ENCODE peak calls at places on chromosomes 12 and 14, in six cellular contexts. K is heart left ventricle; T is PC-3; Y is CD4-positive, CD25-positive, alpha-beta regulatory T cell; W is tibial artery; D is mesendoderm. P is an unnamed sample.

GRCh38 chr12:64780531-64781373 is 21.5 kb upstream of the GNS start:
- DNase-seq in K (peak; percentile 38), T (peak; percentile 59), Y (no peak), W (no peak), D (peak; percentile 40), P (no peak)

GRCh38 chr12:39123580-39123979 is 218.2 kb upstream of the CPNE8 start:
- DNase-seq in K (no peak), T (peak; percentile 58), Y (no peak), W (no peak), D (peak; percentile 97), P (no peak)

GRCh38 chr14:96090441-96091148 is 51.4 kb downstream of the C14orf132 start:
- DNase-seq in K (peak; percentile 82), T (no peak), Y (no peak), W (peak; percentile 48), D (no peak), P (peak; percentile 69)

GRCh38 chr12:131202592-131203378 is 249.1 kb downstream of the ADGRD1 start:
- DNase-seq in K (no peak), T (no peak), Y (no peak), W (no peak), D (no peak), P (no peak)

GRCh38 chr14:63614964-63615363 is 26.7 kb downstream of the WDR89 start:
- DNase-seq in K (no peak), T (peak; percentile 38), Y (no peak), W (no peak), D (no peak), P (no peak)

GRCh38 chr12:94586589-94587259 is 63.6 kb downstream of the TMCC3 start:
- DNase-seq in K (no peak), T (peak; percentile 64), Y (no peak), W (no peak), D (no peak), P (no peak)

GRCh38 chr12:64735447-64735846 is 23.8 kb downstream of the GNS start:
- DNase-seq in K (no peak), T (no peak), Y (no peak), W (no peak), D (no peak), P (no peak)

GRCh38 chr12:24394246-24394645 is 444.8 kb upstream of the SOX5 start:
- DNase-seq in K (peak; percentile 35), T (no peak), Y (no peak), W (no peak), D (no peak), P (no peak)

DNA sequence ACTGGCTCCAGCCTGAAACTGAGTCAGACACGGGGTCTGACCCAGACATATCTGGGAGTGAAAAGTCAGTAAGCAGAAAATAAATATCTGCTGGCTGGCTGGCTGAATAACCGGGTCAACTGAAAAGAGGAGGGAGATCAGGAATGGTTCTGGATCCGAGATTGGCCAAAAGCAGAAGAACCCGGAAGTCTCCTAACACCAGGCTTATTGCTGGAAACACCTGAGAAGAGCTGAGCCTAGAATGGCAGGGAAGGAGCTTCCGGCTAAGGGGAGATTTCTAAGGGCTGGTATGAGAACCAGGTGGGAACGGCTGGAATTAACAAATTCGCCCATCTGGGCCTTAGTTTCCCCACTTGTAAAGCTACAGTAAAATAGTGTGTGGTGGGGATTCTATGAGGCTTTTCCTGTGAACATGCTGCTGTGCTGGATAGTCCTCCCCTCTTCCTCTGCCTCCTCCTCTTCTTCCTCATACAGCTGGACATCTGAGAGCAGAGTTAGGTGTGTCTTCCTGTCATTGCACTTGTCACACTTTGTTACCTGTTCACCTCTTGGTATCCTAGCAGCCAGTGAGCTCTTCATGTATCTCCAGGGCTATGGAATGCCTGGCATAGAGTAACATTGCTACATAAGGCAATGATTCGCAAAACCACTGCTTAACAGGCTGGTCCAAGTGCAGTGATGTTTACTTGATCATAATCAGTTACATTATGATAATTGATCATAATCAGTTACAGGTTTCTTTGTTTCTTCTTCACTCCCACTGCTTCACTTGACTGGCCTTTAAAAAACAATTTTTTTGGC is 2.0 kb upstream of the SHMT2 start:
- DNase-seq in K (no peak), T (peak; percentile 46), Y (no peak), W (no peak), D (peak; percentile 47), P (no peak)
- H3K4me1 ChIP-seq in K (peaks cover 31% of the 10 kb centered on the region), T (peaks cover 19% of the 10 kb centered on the region), Y (peaks cover 57% of the 10 kb centered on the region), W (peaks cover 36% of the 10 kb centered on the region), D (peaks cover 7% of the 10 kb centered on the region), P (peaks cover 36% of the 10 kb centered on the region)

DNA sequence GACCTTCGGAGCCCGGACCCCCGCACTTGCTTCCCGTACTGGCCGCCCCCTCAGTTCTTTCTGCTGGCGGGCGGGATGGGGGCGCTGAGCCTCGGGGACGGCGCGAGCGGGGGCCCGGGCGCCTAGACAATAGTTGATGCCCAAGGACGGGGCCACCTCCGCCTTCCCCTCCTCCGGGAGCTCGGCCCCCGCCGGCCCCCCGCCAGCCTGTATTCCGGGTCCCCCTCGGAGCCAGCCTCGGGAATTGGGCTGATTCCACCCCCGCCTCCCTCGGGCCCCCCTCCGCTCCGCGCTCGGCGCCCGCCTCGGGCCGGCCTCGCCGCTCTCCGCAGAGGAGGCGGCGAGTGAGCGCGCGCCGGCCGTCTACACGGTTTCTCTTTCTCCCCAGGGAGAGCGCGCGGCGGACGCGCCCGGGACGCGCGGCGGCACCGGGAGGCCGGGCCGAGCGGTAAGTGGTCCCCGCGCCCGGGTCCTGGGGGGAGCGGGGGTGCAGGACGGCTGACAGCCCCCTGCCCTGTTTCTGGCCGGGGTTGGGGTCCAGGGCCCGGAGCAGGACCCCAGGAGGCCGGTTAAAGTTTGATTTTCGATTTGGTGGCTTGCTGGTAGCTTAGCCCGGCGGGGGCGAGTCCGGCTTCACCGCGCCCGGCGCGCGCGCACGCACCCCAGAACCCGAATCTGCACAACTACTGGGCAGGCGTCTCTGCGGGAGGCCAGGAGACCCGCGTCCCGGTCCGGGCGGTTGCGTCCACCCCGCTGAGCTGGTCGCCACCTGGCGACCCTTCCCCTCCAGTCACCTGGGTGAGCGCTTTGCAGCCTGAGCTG is 413.7 kb downstream of the PCNX1 start:
- DNase-seq in K (peak; percentile 65), T (peak; percentile 54), Y (peak; percentile 74), W (peak; percentile 40), D (peak; percentile 66), P (peak; percentile 69)
- H3K4me1 ChIP-seq in K (peaks cover 12% of the 10 kb centered on the region), T (peaks cover 26% of the 10 kb centered on the region), Y (peaks cover 52% of the 10 kb centered on the region), W (peaks cover 30% of the 10 kb centered on the region), D (peaks cover 6% of the 10 kb centered on the region), P (peaks cover 32% of the 10 kb centered on the region)

DNA sequence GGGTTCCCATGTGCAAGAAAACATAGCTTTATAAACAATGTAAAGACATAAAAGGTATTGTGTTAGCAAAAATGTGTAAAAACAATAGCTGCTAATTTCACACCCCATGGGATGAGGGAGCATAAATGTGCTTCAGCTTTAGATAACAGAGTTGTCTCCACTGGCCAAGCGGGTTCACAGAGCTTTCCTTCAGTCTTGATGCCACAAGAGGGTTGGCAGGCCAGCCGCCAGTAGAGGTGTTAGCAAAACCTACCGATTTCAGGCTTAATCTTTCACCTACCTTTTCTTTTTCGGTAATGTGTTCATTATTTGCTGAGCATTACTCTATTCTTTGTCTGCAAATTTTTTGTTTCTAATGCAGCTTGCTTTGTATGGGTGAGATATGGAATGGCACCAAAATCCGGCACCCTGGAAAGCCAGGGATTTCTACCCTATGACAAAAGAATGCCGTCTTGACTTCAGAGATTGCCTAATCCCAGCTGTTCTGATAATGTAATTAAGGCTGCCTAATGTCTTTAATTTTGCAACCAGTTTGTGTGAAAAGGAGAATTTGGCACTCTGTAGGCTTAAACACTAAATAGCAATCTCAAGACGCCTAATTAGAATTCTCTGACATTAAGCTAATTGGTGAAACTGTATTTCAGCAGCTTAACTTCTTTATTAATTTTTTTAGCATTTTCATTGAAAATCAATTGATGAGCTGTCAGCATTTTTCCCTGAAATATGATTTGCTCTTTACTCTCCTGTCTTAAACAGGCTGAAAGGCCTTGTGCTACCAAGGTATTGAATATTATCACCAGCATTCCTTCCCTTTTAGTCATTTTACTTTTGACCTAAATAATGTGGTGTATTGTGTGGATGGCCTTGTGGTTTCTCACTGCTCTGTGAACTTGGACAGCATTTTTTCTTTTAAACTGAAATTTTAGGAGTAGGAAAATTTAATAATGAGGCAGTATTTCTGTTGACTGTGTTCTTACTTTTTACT is 60.7 kb downstream of the POLR3B start:
- DNase-seq in K (no peak), T (peak; percentile 94), Y (no peak), W (no peak), D (peak; percentile 56), P (no peak)
- H3K4me1 ChIP-seq in K (peaks cover 10% of the 10 kb centered on the region), T (peaks cover 30% of the 10 kb centered on the region), Y (no peaks in the 10 kb centered on the region), W (no peaks in the 10 kb centered on the region), D (no peaks in the 10 kb centered on the region), P (peaks cover 7% of the 10 kb centered on the region)

DNA sequence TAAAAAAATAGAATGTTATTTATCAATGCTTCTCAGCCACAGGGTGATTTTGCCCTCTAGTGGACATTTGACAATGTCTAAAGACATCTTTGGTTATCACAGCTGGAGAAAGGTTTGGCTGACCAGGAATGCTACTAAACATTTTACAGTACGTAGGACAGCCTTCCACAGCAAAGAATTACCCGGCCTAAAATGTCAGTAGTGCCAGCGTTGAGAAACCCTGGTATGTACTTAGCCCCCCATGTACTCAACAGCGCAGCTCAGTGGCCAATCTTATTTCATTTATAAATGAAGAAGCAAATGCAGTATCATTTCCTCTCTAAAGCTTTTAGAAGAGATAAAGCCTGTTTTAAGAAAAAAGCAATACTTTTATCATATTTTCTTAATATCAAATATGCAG is 5.8 kb downstream of the MARK3 start:
- DNase-seq in K (no peak), T (peak; percentile 77), Y (peak; percentile 75), W (no peak), D (peak; percentile 63), P (no peak)
- H3K4me1 ChIP-seq in K (peaks cover 75% of the 10 kb centered on the region), T (peaks cover 41% of the 10 kb centered on the region), Y (peaks cover 80% of the 10 kb centered on the region), W (peaks cover 79% of the 10 kb centered on the region), D (peaks cover 2% of the 10 kb centered on the region), P (peaks cover 73% of the 10 kb centered on the region)

GRCh38 chr14:93940437-93940836 is 13.3 kb downstream of the FAM181A start:
- DNase-seq in K (no peak), T (no peak), Y (no peak), W (no peak), D (no peak), P (no peak)

GRCh38 chr14:93943052-93943451 is 15.9 kb downstream of the FAM181A start:
- DNase-seq in K (no peak), T (no peak), Y (no peak), W (no peak), D (no peak), P (no peak)

GRCh38 chr14:93939304-93940229 is 12.4 kb downstream of the FAM181A start:
- DNase-seq in K (peak; percentile 73), T (peak; percentile 67), Y (peak; percentile 89), W (peak; percentile 76), D (peak; percentile 90), P (peak; percentile 78)

GRCh38 chr14:93943930-93944329 is 16.8 kb downstream of the FAM181A start:
- DNase-seq in K (no peak), T (no peak), Y (no peak), W (no peak), D (no peak), P (no peak)

GRCh38 chr14:93941293-93941910 is 14.3 kb downstream of the FAM181A start:
- DNase-seq in K (no peak), T (peak; percentile 61), Y (no peak), W (no peak), D (no peak), P (no peak)
- H3K4me1 ChIP-seq in K (peaks cover 23% of the 10 kb centered on the region), T (peaks cover 26% of the 10 kb centered on the region), Y (peaks cover 10% of the 10 kb centered on the region), W (peaks cover 27% of the 10 kb centered on the region), D (no peaks in the 10 kb centered on the region), P (peaks cover 25% of the 10 kb centered on the region)